ENCODE peak calls at places on chromosomes 11 and 22, in six cellular contexts. Q, X, J, C, Z and R are unnamed samples.

GRCh38 chr11:68468217-68468828 is 7.8 kb downstream of the PPP6R3 start:
- DNase-seq in Q (no peak), X (no peak), Z (no peak), C (no peak), J (no peak), R (no peak)

GRCh38 chr22:23070418-23071162 is at the start of gene GNAZ:
- DNase-seq in Q (peak), J (no peak), Z (no peak), C (peak), X (no peak), R (no peak)

GRCh38 chr11:34185926-34186841 is 80.8 kb downstream of the NAT10 start:
- DNase-seq in J (no peak), X (no peak), Z (no peak), Q (no peak), C (no peak), R (no peak)

GRCh38 chr11:117532568-117532967 is 204.9 kb downstream of the CEP164 start:
- DNase-seq in Z (no peak), X (no peak), Q (no peak), C (no peak), J (no peak), R (no peak)

GRCh38 chr11:117677729-117678310 is 119.2 kb downstream of the DSCAML1 start:
- DNase-seq in X (no peak), Q (no peak), C (no peak), Z (no peak), J (no peak), R (no peak)

GRCh38 chr22:32650553-32651345 is 150.8 kb upstream of the TIMP3 start:
- DNase-seq in C (no peak), Z (no peak), J (no peak), Q (no peak), X (no peak), R (peak)

GRCh38 chr22:17772963-17773605 is 1.2 kb downstream of the BID start:
- DNase-seq in Q (no peak), J (no peak), C (no peak), X (peak), Z (no peak), R (peak)

GRCh38 chr11:122773781-122774266 is 64.5 kb upstream of the CRTAM start:
- DNase-seq in Z (peak), Q (no peak), X (no peak), J (no peak), C (no peak), R (no peak)

GRCh38 chr11:67617243-67617953 is 10.7 kb downstream of the NDUFV1 start:
- DNase-seq in Q (no peak), C (no peak), Z (no peak), X (no peak), J (no peak), R (no peak)

GRCh38 chr11:130448416-130449068 is at the start of gene ADAMTS15:
- DNase-seq in J (peak), Q (peak), Z (peak), X (peak), C (peak), R (peak)

GRCh38 chr11:77188323-77188911 is 60.4 kb downstream of the MYO7A start:
- DNase-seq in J (peak), Q (peak), Z (peak), X (peak), C (peak), R (peak)

GRCh38 chr11:104118105-104118762 is 45.7 kb downstream of the PDGFD start:
- DNase-seq in J (no peak), C (no peak), Z (no peak), Q (no peak), X (no peak), R (no peak)

GRCh38 chr11:64906314-64906635 is 10.7 kb downstream of the ATG2A start:
- DNase-seq in X (no peak), Z (no peak), Q (no peak), C (no peak), J (no peak), R (no peak)

GRCh38 chr11:76837696-76838421 is 22.9 kb upstream of the ACER3 start:
- DNase-seq in Q (no peak), X (no peak), Z (no peak), J (no peak), C (no peak), R (no peak)

GRCh38 chr11:115214644-115215305 is 289.4 kb downstream of the CADM1 start:
- DNase-seq in J (no peak), Q (no peak), C (no peak), Z (no peak), X (no peak), R (no peak)

GRCh38 chr11:44813401-44813800 is 86.6 kb downstream of the TSPAN18 start:
- DNase-seq in Z (no peak), C (no peak), Q (no peak), X (no peak), J (no peak), R (no peak)

GRCh38 chr22:38080847-38081635 is 2.9 kb downstream of the SLC16A8 start:
- DNase-seq in Z (peak), X (peak), C (no peak), Q (no peak), J (no peak), R (peak)

GRCh38 chr11:101091781-101092180 is 37.8 kb downstream of the PGR start:
- DNase-seq in C (no peak), X (no peak), Z (no peak), Q (no peak), J (no peak), R (no peak)

GRCh38 chr22:46149998-46150549 is at the start of gene PPARA:
- DNase-seq in Z (peak), Q (peak), C (peak), X (peak), J (peak), R (peak)

GRCh38 chr11:17517186-17517585 is 27.0 kb downstream of the USH1C start:
- DNase-seq in Z (no peak), C (no peak), J (no peak), X (no peak), Q (no peak), R (no peak)

GRCh38 chr22:18005201-18005926 is 19.0 kb downstream of the MICAL3 start:
- DNase-seq in Q (peak), C (no peak), X (no peak), J (no peak), Z (peak), R (no peak)

GRCh38 chr11:118918128-118918685 is 7.5 kb downstream of the BCL9L start:
- DNase-seq in X (peak), Z (peak), J (peak), C (peak), Q (peak), R (peak)

GRCh38 chr22:24822471-24822870 is 16.5 kb downstream of the SGSM1 start:
- DNase-seq in C (no peak), Z (no peak), J (no peak), Q (no peak), X (no peak), R (no peak)

GRCh38 chr11:92762175-92762574 is 207.3 kb upstream of the MTNR1B start:
- DNase-seq in Z (no peak), X (no peak), J (no peak), Q (no peak), C (no peak), R (no peak)

GRCh38 chr22:19143967-19144400 is 467 bp downstream of the ESS2 start:
- DNase-seq in Q (no peak), Z (no peak), C (no peak), X (no peak), J (no peak), R (peak)

GRCh38 chr11:46675288-46675851 is 25.0 kb downstream of the ARHGAP1 start:
- DNase-seq in J (peak), Q (peak), X (peak), Z (no peak), C (no peak), R (peak)

GRCh38 chr22:46367707-46368191 is 32.2 kb downstream of the TRMU start:
- DNase-seq in Z (peak), X (peak), Q (peak), J (peak), C (peak), R (peak)

GRCh38 chr22:30198152-30198845 is 48.3 kb downstream of the LIF start:
- DNase-seq in Z (no peak), J (no peak), X (no peak), Q (no peak), C (no peak), R (peak)

GRCh38 chr11:66336234-66337102 is at the start of gene RIN1:
- DNase-seq in X (peak), J (no peak), Q (peak), Z (peak), C (peak), R (peak)

GRCh38 chr11:32893091-32893946 is 708 bp downstream of the QSER1 start:
- DNase-seq in X (peak), C (peak), J (peak), Q (peak), Z (peak), R (peak)

GRCh38 chr11:68954970-68955958 is 25.5 kb downstream of the MRGPRD start:
- DNase-seq in J (peak), X (peak), Q (peak), Z (peak), C (peak), R (peak)

GRCh38 chr11:28072321-28072720 is 35.6 kb downstream of the KIF18A start:
- DNase-seq in Z (peak), Q (no peak), C (no peak), X (peak), J (no peak), R (no peak)

GRCh38 chr11:18384157-18384641 is 10.2 kb upstream of the LDHA start:
- DNase-seq in X (peak), Z (peak), C (no peak), J (peak), Q (peak), R (peak)

GRCh38 chr11:103078710-103079109 is 13.2 kb downstream of the DCUN1D5 start:
- DNase-seq in C (no peak), Z (no peak), J (no peak), Q (no peak), X (no peak), R (no peak)

GRCh38 chr11:86948733-86949132 is 6.5 kb downstream of the FZD4 start:
- DNase-seq in Z (no peak), J (no peak), C (no peak), X (no peak), Q (no peak), R (no peak)

GRCh38 chr11:16512163-16512562 is 155.8 kb upstream of the SOX6 start:
- DNase-seq in C (no peak), J (no peak), Z (no peak), X (peak), Q (no peak), R (no peak)

GRCh38 chr11:134609361-134610115 is 197.5 kb upstream of the B3GAT1 start:
- DNase-seq in J (no peak), X (no peak), Q (no peak), C (no peak), Z (no peak), R (no peak)
- TF ChIP-seq CTCF in J (no peak), X (no peak), Q (no peak), C (no peak), Z (no peak), R (no peak)

GRCh38 chr11:70306586-70307033 is 36.1 kb downstream of the PPFIA1 start:
- DNase-seq in C (no peak), Z (peak), J (no peak), X (no peak), Q (no peak), R (no peak)
- H3K4me3 ChIP-seq in C (no peak), Z (no peak), J (no peak), X (no peak), Q (no peak), R (no peak)

GRCh38 chr11:72352859-72353551 is 81.3 kb downstream of the CLPB start:
- DNase-seq in Q (no peak), C (no peak), X (peak), J (peak), Z (no peak), R (peak)
- TF ChIP-seq CTCF in Q (no peak), C (no peak), X (peak), J (no peak), Z (no peak), R (peak)

DNA sequence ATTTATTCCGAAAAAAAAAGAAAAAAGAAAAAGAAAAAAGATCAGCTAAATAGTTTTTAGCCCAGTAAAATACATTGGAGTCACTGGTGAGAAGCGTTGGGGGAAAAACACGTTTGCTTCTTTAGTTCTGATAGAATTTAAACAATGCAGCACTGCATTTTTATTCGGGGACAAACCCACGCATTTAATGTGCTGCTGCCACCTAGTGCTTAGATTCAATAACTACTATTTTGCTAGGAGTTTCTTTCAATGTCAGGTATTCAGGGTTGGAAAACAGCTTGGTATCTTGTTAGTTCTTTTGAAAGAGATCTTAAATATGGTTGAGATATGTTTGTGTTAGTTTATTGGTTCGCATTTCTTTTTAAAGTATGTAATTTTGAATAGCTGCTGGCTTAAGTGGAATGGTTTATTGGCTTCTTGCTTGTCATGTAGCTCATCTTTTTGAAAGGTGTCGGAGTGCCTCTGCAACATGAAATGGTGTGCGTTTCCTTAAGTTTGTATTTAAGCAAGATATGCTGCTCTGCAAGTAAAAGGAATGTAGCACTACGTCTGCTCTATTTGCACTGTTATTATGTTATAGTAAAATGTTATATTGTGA is 41.9 kb downstream of the SVIP start:
- DNase-seq in J (no peak), Z (peak), X (peak), Q (peak), C (no peak), R (peak)
- H3K4me3 ChIP-seq in J (no peak), Z (no peak), X (no peak), Q (no peak), C (no peak), R (no peak)

DNA sequence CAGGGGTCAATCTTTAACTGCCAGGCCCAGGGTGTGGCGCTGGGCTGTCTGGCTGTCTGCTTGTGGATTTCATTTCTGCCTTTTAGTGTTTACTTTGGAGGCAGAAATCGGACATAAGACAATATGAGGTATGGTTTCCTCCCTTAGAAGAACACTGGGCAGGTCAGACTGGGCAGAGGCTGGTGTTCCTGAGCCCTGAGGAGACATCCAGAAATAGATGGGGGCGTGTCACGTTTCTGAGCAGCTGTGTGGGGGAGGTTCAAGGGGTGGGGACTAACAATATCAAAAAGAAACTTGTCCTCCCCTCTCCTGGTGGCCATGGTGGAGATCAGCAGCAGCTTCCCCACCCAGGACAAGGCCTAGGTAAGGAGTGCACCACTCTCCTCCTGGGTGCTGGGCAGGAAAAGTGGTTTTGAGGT is at the start of gene ART1:
- DNase-seq in Z (no peak), Q (no peak), X (no peak), C (no peak), J (no peak), R (no peak)
- TF ChIP-seq CTCF in Z (no peak), Q (peak), X (no peak), C (no peak), J (no peak), R (no peak)

DNA sequence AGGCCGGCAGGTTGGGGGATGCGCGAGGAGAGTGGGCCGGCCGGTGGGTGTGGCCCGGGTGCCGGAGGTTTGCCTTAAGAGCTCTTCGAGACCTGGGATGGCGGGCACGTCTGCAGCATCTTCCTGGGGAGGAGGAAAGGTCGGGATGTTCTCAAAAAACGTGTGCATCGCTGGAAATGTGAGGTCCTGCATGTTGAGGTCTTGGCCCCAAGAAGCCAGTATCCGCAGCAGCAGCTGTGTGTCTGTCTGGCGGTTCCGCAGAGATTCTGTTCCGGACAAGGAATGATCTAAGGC is 1.4 kb downstream of the NAV2 start:
- DNase-seq in X (peak), J (no peak), C (no peak), Q (no peak), Z (peak), R (peak)
- H3K4me3 ChIP-seq in X (peak), J (peak), C (no peak), Q (peak), Z (peak), R (peak)

GRCh38 chr11:8365542-8365941 is 101.9 kb upstream of the LMO1 start:
- DNase-seq in X (no peak), J (no peak), Q (no peak), C (no peak), Z (no peak), R (no peak)
- TF ChIP-seq CTCF in X (no peak), J (no peak), Q (no peak), C (no peak), Z (no peak), R (no peak)

DNA sequence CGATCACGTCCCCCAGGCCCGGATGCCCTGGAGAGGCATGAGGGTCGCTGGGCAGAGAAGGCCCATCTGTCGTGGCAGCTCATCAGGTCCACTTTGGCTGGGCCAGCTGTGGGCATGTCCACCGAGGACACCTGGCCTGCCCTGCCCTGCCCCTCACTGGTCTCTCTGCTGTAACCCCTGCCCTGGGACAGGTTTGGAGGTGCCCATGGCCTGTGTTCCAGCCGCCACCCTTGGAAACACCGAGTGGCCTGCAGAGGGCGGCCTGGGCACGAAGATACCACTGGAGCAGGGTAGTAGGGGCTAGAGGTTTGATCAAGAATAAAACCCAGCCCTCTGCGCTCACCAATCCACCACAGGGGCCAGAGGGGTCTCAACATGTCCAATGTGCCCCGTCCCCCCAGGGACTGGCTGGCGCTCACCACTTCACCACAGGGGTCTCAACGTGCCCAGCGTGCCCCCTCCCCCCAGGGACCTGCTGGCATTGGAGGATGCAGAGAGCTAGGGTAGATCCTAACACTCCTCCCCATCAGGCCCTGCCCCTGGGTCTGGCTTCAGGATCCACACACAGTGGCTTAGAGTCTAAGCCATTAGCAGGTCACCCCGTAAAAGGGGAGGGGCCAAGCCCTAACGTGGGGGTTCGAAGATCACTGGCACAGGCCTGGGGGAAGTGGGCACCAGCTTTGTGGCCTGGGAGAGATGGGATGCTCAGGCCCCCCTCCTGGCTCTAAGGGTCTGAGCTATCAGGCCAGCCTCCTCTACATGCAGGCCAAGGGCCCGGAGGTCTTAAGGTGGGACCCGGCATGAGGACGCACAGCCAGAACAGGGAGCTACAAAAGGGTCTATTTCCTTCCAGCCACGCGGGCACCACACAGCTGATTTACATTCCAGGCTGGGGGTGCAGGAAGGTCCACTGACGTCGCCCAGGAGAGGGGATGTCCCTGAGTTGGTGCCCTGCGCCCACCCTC is 1.3 kb upstream of the HDAC10 start:
- DNase-seq in X (peak), J (peak), Q (peak), Z (peak), C (peak), R (peak)
- H3K4me3 ChIP-seq in X (no peak), J (no peak), Q (peak), Z (no peak), C (no peak), R (no peak)

GRCh38 chr11:83819936-83820549 is 533.9 kb upstream of the CCDC90B start:
- DNase-seq in J (peak), Z (peak), X (peak), C (no peak), Q (no peak), R (peak)

GRCh38 chr11:83818349-83818748 is 532.2 kb upstream of the CCDC90B start:
- DNase-seq in Z (no peak), X (peak), Q (no peak), C (no peak), J (no peak), R (no peak)

GRCh38 chr11:83816572-83817187 is 530.5 kb upstream of the CCDC90B start:
- DNase-seq in X (peak), C (no peak), J (no peak), Q (no peak), Z (peak), R (peak)

GRCh38 chr11:83813296-83813695 is 527.1 kb upstream of the CCDC90B start:
- DNase-seq in J (no peak), Z (no peak), Q (no peak), X (no peak), C (no peak), R (no peak)

DNA sequence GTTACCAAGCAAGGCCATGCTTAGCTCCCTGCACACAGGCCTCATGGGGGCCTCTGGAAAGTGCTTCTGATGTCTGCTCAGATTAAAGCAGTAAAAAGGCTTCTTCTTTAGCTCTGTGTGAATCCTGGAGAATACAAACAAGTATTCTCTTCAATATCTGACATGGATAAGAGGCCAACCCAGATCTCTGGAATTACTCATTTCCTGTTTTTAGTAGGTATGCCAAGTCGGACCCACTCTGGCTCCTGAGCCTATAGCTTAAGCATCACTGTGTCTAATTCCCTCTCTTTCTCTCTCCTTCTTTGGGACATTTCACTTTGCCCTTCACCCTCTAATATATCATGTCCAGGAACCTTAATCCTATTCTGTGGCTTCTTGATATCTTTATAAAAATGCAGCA is 529.6 kb upstream of the CCDC90B start:
- DNase-seq in C (no peak), Z (peak), J (no peak), X (peak), Q (no peak), R (no peak)
- TF ChIP-seq CTCF in C (no peak), Z (no peak), J (no peak), X (no peak), Q (no peak), R (no peak)

GRCh38 chr11:73313652-73314051 is 5.6 kb downstream of the ARHGEF17 start:
- DNase-seq in Q (no peak), Z (peak), C (no peak), X (no peak), J (no peak), R (no peak)
- H3K4me3 ChIP-seq in Q (no peak), Z (peak), C (no peak), X (peak), J (peak), R (peak)